ENCODE peak calls at places on chromosome 9, in seven cellular contexts. C is HL-60, H is ovary, J is BJ, B is IMR-90, T is retinal pigment epithelial cell, R is endodermal cell. K is an unnamed sample.

GRCh38 chr9:129836342-129837007 is 1.2 kb downstream of the USP20 start:
- DNase-seq in C (peak; percentile 87), T (no peak), J (no peak), H (no peak), B (no peak), R (no peak), K (peak; percentile 45)

GRCh38 chr9:117204971-117205370 is 209.9 kb downstream of the ASTN2 start:
- DNase-seq in B (peak; percentile 5), R (no peak), T (no peak), C (no peak), J (no peak), H (no peak), K (no peak)

GRCh38 chr9:83280259-83280658 is 217.3 kb upstream of the RASEF start:
- DNase-seq in H (no peak), J (no peak), R (no peak), C (no peak), T (no peak), B (no peak), K (no peak)

GRCh38 chr9:124771021-124771866 is at the start of gene NR6A1:
- DNase-seq in H (peak; percentile 96), J (peak; percentile 68), B (peak; percentile 95), C (peak; percentile 96), T (peak; percentile 81), R (peak; percentile 99), K (peak; percentile 97)

GRCh38 chr9:118686940-118687339 is 682.3 kb downstream of the BRINP1 start:
- DNase-seq in J (no peak), B (no peak), T (no peak), R (no peak), C (no peak), H (no peak), K (no peak)

GRCh38 chr9:82354260-82354659 is 365.7 kb downstream of the SPATA31D1 start:
- DNase-seq in H (no peak), C (no peak), R (no peak), T (no peak), B (peak; percentile 93), J (peak; percentile 75), K (no peak)

GRCh38 chr9:106127771-106128170 is 433.4 kb downstream of the TMEM38B start:
- DNase-seq in C (no peak), H (no peak), T (no peak), J (no peak), R (no peak), B (no peak), K (no peak)

GRCh38 chr9:69397384-69398214 is 72.6 kb downstream of the ENTREP1 start:
- DNase-seq in T (no peak), R (no peak), C (no peak), H (no peak), B (no peak), J (no peak), K (no peak)

GRCh38 chr9:100515578-100516494 is 42.9 kb downstream of the TMEFF1 start:
- DNase-seq in C (no peak), H (no peak), J (no peak), R (no peak), B (peak; percentile 34), T (no peak), K (no peak)

DNA sequence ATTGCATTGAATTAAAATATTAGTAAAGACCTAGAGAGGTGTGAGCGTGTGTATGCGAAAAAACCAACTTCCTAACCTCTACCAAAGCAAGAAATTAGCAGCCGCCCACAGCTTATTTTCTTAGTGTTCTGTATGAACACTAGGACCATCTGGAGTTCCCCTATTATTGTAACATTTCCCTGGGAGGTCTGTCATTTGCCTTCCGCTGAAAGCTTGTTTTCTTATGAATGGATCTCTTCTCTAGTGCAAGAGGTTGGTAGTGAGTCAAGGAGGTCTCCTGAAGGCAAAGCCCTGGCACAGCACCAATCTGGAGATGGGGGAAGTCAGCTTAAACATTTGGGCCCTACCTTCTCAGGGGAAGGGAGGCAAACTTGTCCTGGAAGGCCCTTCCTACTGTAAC is 10.8 kb downstream of the TNFSF8 start:
- DNase-seq in H (no peak), J (no peak), C (no peak), T (no peak), R (no peak), B (no peak), K (no peak)
- TF ChIP-seq CTCF in H (no peak), J (no peak), C (no peak), T (no peak), R (no peak), B (no peak), K (no peak)

GRCh38 chr9:114521846-114522245 is 16.6 kb upstream of the WHRN start:
- DNase-seq in J (no peak), R (peak; percentile 10), T (peak; percentile 63), C (no peak), H (no peak), B (peak; percentile 21), K (no peak)

GRCh38 chr9:114518599-114519022 is 13.3 kb upstream of the WHRN start:
- DNase-seq in B (no peak), H (no peak), R (peak; percentile 41), T (no peak), J (no peak), C (no peak), K (peak; percentile 36)

GRCh38 chr9:114515528-114515927 is 10.3 kb upstream of the WHRN start:
- DNase-seq in T (no peak), H (peak; percentile 30), R (peak; percentile 26), B (no peak), J (no peak), C (no peak), K (no peak)

GRCh38 chr9:114516913-114517312 is 11.6 kb upstream of the WHRN start:
- DNase-seq in H (no peak), J (no peak), B (peak; percentile 61), T (no peak), R (peak; percentile 69), C (no peak), K (no peak)

GRCh38 chr9:114518120-114518519 is 12.8 kb upstream of the WHRN start:
- DNase-seq in R (no peak), J (no peak), T (no peak), H (no peak), B (no peak), C (no peak), K (no peak)
- H3K4me3 ChIP-seq in R (no peak overlapping the region), J (no peak overlapping the region), T (no peak overlapping the region), H (no peak overlapping the region), B (no peak overlapping the region), C (no peak overlapping the region), K (no peak overlapping the region)

GRCh38 chr9:112489039-112489546 is 2.5 kb downstream of the KIAA1958 start:
- DNase-seq in R (no peak), C (no peak), B (no peak), H (no peak), J (no peak), T (no peak), K (no peak)

GRCh38 chr9:112487799-112488345 is 1.2 kb downstream of the KIAA1958 start:
- DNase-seq in B (no peak), T (no peak), H (no peak), J (no peak), C (no peak), R (no peak), K (peak; percentile 7)

GRCh38 chr9:112486221-112487007 is at the start of gene KIAA1958:
- DNase-seq in B (peak; percentile 73), T (no peak), J (no peak), H (peak; percentile 83), C (peak; percentile 89), R (peak; percentile 94), K (peak; percentile 95)

GRCh38 chr9:112485574-112485973 is 1.1 kb upstream of the KIAA1958 start:
- DNase-seq in B (no peak), H (no peak), J (no peak), C (no peak), T (no peak), R (no peak), K (no peak)

DNA sequence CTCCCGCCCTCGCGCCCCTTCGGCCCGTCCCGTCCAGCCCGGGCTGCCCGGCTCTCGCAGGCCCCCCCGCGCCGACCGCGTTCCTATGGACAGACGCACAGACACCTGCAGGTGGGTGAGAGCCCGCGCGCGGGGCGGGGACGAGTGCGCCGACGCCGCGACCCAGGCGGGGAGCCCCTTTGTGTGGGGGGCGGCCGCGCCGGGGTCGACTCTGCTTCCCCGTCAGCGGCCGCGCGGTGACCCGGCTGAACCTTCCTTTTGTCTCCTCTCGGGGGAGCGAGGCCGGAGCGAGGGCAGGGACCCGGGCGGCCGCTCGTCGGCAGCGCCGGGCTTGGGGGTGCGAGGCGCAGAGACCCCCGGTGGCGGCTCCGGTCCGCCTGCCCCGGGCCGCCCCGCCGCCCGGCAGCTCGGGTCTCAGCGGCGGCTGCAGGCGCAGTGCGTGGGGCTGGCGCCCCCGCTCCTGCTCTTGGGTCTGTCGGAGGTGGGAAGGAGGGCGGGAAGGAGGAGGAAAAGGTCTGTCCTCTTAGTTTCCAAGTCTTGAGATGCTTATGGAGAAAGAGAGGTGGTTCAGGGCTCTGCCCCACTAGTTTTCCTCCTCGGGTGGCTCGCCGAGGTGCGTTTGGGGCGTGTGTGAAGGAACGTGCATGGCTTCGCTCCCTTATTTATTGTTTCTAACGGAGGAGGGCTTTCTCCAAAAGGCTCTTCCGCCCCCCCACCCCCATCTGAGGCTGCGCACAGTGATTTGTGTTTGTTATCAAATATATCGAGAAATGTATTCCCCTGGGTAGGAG is 576 bp downstream of the KIAA1958 start:
- DNase-seq in R (peak; percentile 82), B (peak; percentile 36), C (peak; percentile 45), T (no peak), J (no peak), H (peak; percentile 74), K (peak; percentile 73)
- TF ChIP-seq CTCF in R (peak; percentile 22), B (no peak), C (no peak), T (no peak), J (no peak), H (no peak), K (no peak)

DNA sequence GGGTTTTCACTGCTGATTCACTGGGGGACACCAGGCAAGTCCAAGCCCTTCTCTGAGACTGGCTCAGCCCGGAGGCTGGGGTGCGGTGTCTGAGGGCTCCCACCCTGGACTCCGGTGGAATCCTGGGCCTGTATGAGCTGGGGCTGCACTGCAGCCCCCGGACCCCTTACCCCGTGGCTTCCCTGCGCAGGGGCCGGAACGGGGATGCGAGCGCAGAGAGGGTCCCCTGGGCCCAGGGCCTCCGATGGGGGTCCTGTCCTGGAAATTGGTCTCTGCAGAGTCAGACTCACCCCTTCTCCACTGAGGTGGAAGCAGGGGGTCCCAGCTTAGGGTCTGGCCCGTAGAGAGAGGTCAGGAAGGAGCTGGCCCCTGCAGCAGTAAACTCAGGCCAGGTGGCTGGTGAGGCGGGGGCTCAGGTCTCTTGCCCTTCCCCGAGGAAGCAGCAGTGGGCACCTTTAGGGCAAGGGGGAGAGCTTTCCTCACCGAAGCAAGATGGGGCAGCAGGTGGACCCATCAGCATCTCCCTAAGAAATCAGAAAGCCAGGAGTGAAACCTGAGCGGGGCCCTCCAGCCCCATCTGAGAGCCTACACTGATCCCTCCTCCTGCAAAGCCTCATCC is 1.6 kb upstream of the VAV2 start:
- DNase-seq in J (no peak), C (no peak), T (no peak), H (no peak), R (no peak), B (no peak), K (no peak)
- H3K4me3 ChIP-seq in J (peak overlapping the region; percentile 85), C (no peak overlapping the region), T (peak overlapping the region; percentile 73), H (peak overlapping the region; percentile 66), R (peak overlapping the region; percentile 90), B (peak overlapping the region; percentile 73), K (peak overlapping the region; percentile 72)